ENCODE peak calls at places on chromosome 4, in seven cellular contexts. G is epithelial cell of esophagus, Z is H1, Y is foreskin fibroblast, J is fibroblast of mammary gland, P is uterus, L is AG04450. S is an unnamed sample.

GRCh38 chr4:931194-931959 is 739 bp downstream of the GAK start:
- DNase-seq in Z (no peak), P (no peak), Y (peak), J (peak), G (peak), L (no peak), S (peak)

GRCh38 chr4:124737619-124738018 is 25.1 kb upstream of the ANKRD50 start:
- DNase-seq in L (no peak), Z (no peak), G (peak), Y (no peak), P (no peak), J (peak), S (no peak)

GRCh38 chr4:73576366-73576765 is 43.9 kb downstream of the RASSF6 start:
- DNase-seq in J (peak), L (no peak), Z (no peak), P (no peak), Y (peak), G (peak), S (peak)

GRCh38 chr4:124414641-124415040 is 297.9 kb downstream of the ANKRD50 start:
- DNase-seq in Y (peak), P (no peak), L (no peak), Z (no peak), J (peak), G (peak), S (no peak)

GRCh38 chr4:130576218-130576617 is 1480.3 kb downstream of the C4orf33 start:
- DNase-seq in G (no peak), L (no peak), Y (no peak), P (no peak), Z (no peak), J (no peak), S (no peak)

GRCh38 chr4:102477657-102478056 is 23.5 kb upstream of the NFKB1 start:
- DNase-seq in P (no peak), L (peak), Y (peak), Z (no peak), G (peak), J (peak), S (peak)

GRCh38 chr4:177596035-177596434 is 153.8 kb upstream of the AGA start:
- DNase-seq in Z (no peak), P (no peak), G (peak), L (peak), Y (peak), J (peak), S (peak)

GRCh38 chr4:7347981-7348380 is 86.7 kb downstream of the PSAPL1 start:
- DNase-seq in L (no peak), G (no peak), Z (no peak), P (no peak), J (no peak), Y (no peak), S (peak)

GRCh38 chr4:180513076-180513475 is 1730.1 kb upstream of the TENM3 start:
- DNase-seq in L (no peak), Y (no peak), J (no peak), G (no peak), Z (no peak), P (no peak), S (no peak)

GRCh38 chr4:110475881-110476818 is at the start of gene ENPEP:
- DNase-seq in P (peak), L (no peak), G (peak), Z (no peak), J (peak), Y (peak), S (peak)

GRCh38 chr4:165834116-165834515 is 38.9 kb upstream of the TLL1 start:
- DNase-seq in J (no peak), G (no peak), Z (no peak), P (no peak), Y (no peak), L (no peak), S (no peak)

GRCh38 chr4:110540606-110541440 is 64.9 kb downstream of the ENPEP start:
- DNase-seq in G (peak), L (no peak), P (no peak), J (peak), Z (no peak), Y (peak), S (peak)

GRCh38 chr4:184267206-184267608 is 49.5 kb upstream of the ENPP6 start:
- DNase-seq in L (no peak), G (no peak), P (no peak), J (no peak), Z (no peak), Y (no peak), S (no peak)
- H3K4me3 ChIP-seq in L (no peak), G (no peak), P (no peak), J (no peak), Z (no peak), Y (no peak), S (no peak)

GRCh38 chr4:53620956-53621355 is 29.7 kb upstream of the LNX1 start:
- DNase-seq in P (no peak), G (no peak), J (peak), Z (no peak), L (no peak), Y (no peak), S (no peak)
- TF ChIP-seq CTCF in P (no peak), G (peak), J (peak), Z (peak), L (peak), Y (no peak), S (no peak)

GRCh38 chr4:76952071-76952470 is 2.5 kb downstream of the SEPTIN11 start:
- DNase-seq in Y (no peak), P (no peak), J (no peak), Z (no peak), L (no peak), G (no peak), S (no peak)
- H3K4me3 ChIP-seq in Y (peak), P (no peak), J (peak), Z (no peak), L (peak), G (no peak), S (peak)

GRCh38 chr4:70315928-70316327 is 18.9 kb upstream of the CABS1 start:
- DNase-seq in Y (no peak), J (no peak), P (no peak), Z (no peak), G (peak), L (no peak), S (no peak)
- TF ChIP-seq CTCF in Y (no peak), J (no peak), P (no peak), Z (peak), G (peak), L (no peak), S (no peak)

GRCh38 chr4:13541720-13542576 is 2.4 kb downstream of the NKX3-2 start:
- DNase-seq in P (no peak), Z (peak), L (no peak), G (peak), J (no peak), Y (no peak), S (no peak)
- H3K4me3 ChIP-seq in P (no peak), Z (peak), L (no peak), G (no peak), J (no peak), Y (no peak), S (no peak)

GRCh38 chr4:184282251-184282713 is 64.6 kb upstream of the ENPP6 start:
- DNase-seq in L (no peak), Z (no peak), G (peak), J (no peak), P (no peak), Y (no peak), S (no peak)
- TF ChIP-seq CTCF in L (no peak), Z (peak), G (peak), J (no peak), P (no peak), Y (no peak), S (no peak)

GRCh38 chr4:159495515-159496236 is 392.8 kb downstream of the RAPGEF2 start:
- DNase-seq in Y (no peak), J (no peak), G (no peak), P (no peak), Z (no peak), L (no peak), S (no peak)
- H3K4me3 ChIP-seq in Y (no peak), J (no peak), G (no peak), P (no peak), Z (no peak), L (no peak), S (no peak)

DNA sequence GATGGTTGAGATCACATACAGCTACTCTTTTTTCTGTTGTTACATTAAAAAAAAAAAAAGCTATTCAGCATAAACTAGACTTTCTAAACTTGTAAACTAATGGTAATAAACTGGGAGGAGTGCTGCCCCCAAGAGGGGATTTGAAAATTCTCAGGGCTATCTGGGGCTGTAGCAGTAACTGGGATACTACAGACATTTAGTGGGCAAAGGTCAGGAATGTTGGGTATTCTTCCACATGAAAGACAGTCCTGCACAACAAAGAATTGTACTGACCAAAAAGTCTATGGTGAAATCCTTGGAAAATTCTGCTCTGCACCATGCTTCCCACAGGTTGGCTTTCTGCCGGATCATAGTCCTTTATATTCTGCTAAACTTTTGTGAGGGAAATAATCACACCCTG is 232.6 kb upstream of the BOD1L1 start:
- DNase-seq in G (no peak), L (no peak), P (no peak), Y (peak), Z (no peak), J (no peak), S (peak)
- TF ChIP-seq CTCF in G (no peak), L (no peak), P (no peak), Y (peak), Z (peak), J (no peak), S (no peak)

S was measured in AG10803.